ENCODE peak calls at places on chromosomes 11 and 22, in seven cellular contexts. One of them, this sample, is unnamed.

GRCh38 chr11:11148104-11148509 is 204.9 kb downstream of the CSNK2A3 start:
- DNase-seq in coronary artery: peak
- DNase-seq in BJ: peak
- DNase-seq in NB4: peak
- DNase-seq in fibroblast of lung: peak
- DNase-seq in fibroblast of pulmonary artery: peak
- DNase-seq in tibial artery: peak
- DNase-seq in this sample: peak

GRCh38 chr11:12744831-12745502 is 70.7 kb downstream of the TEAD1 start:
- DNase-seq in fibroblast of lung: no peak
- DNase-seq in BJ: no peak
- DNase-seq in tibial artery: no peak
- DNase-seq in NB4: no peak
- DNase-seq in coronary artery: no peak
- DNase-seq in fibroblast of pulmonary artery: no peak
- DNase-seq in this sample: peak

GRCh38 chr11:70727899-70728620 is 329.7 kb downstream of the CTTN start:
- DNase-seq in fibroblast of lung: no peak
- DNase-seq in BJ: no peak
- DNase-seq in coronary artery: no peak
- DNase-seq in NB4: no peak
- DNase-seq in fibroblast of pulmonary artery: no peak
- DNase-seq in tibial artery: no peak
- DNase-seq in this sample: no peak

GRCh38 chr11:28730336-28730735 is 622.1 kb downstream of the METTL15 start:
- DNase-seq in fibroblast of lung: no peak
- DNase-seq in fibroblast of pulmonary artery: no peak
- DNase-seq in BJ: no peak
- DNase-seq in coronary artery: no peak
- DNase-seq in NB4: no peak
- DNase-seq in tibial artery: no peak
- DNase-seq in this sample: no peak

GRCh38 chr11:117823941-117824420 is 563 bp downstream of the FXYD2 start:
- DNase-seq in BJ: no peak
- DNase-seq in coronary artery: peak
- DNase-seq in fibroblast of pulmonary artery: peak
- DNase-seq in NB4: peak
- DNase-seq in tibial artery: peak
- DNase-seq in fibroblast of lung: peak
- DNase-seq in this sample: peak

GRCh38 chr11:65427691-65428577 is 5.3 kb downstream of the NEAT1 start:
- DNase-seq in fibroblast of lung: peak
- DNase-seq in NB4: peak
- DNase-seq in tibial artery: peak
- DNase-seq in BJ: no peak
- DNase-seq in coronary artery: peak
- DNase-seq in fibroblast of pulmonary artery: peak
- DNase-seq in this sample: peak

GRCh38 chr22:45917146-45917545 is 59.8 kb downstream of the WNT7B start:
- DNase-seq in fibroblast of pulmonary artery: no peak
- DNase-seq in NB4: no peak
- DNase-seq in fibroblast of lung: no peak
- DNase-seq in coronary artery: no peak
- DNase-seq in BJ: no peak
- DNase-seq in tibial artery: no peak
- DNase-seq in this sample: no peak

GRCh38 chr22:46374663-46375474 is 39.4 kb downstream of the TRMU start:
- DNase-seq in NB4: no peak
- DNase-seq in fibroblast of lung: no peak
- DNase-seq in coronary artery: no peak
- DNase-seq in fibroblast of pulmonary artery: no peak
- DNase-seq in BJ: no peak
- DNase-seq in tibial artery: no peak
- DNase-seq in this sample: no peak

GRCh38 chr11:76510060-76511047 is 65.5 kb downstream of the EMSY start:
- DNase-seq in coronary artery: no peak
- DNase-seq in fibroblast of pulmonary artery: peak
- DNase-seq in tibial artery: no peak
- DNase-seq in NB4: no peak
- DNase-seq in BJ: peak
- DNase-seq in fibroblast of lung: no peak
- DNase-seq in this sample: peak

GRCh38 chr11:87372068-87372467 is 334.3 kb downstream of the TMEM135 start:
- DNase-seq in BJ: no peak
- DNase-seq in fibroblast of lung: no peak
- DNase-seq in coronary artery: no peak
- DNase-seq in tibial artery: no peak
- DNase-seq in NB4: no peak
- DNase-seq in fibroblast of pulmonary artery: no peak
- DNase-seq in this sample: no peak

GRCh38 chr11:75288846-75289760 is 48.5 kb downstream of the TPBGL start:
- DNase-seq in fibroblast of lung: peak
- DNase-seq in tibial artery: peak
- DNase-seq in NB4: no peak
- DNase-seq in fibroblast of pulmonary artery: no peak
- DNase-seq in BJ: no peak
- DNase-seq in coronary artery: no peak
- DNase-seq in this sample: no peak

GRCh38 chr11:78803995-78804394 is 229.3 kb upstream of the NARS2 start:
- DNase-seq in tibial artery: no peak
- DNase-seq in fibroblast of lung: no peak
- DNase-seq in coronary artery: no peak
- DNase-seq in NB4: no peak
- DNase-seq in BJ: no peak
- DNase-seq in fibroblast of pulmonary artery: no peak
- DNase-seq in this sample: no peak

GRCh38 chr22:37639070-37639760 is at the start of gene SH3BP1:
- DNase-seq in fibroblast of lung: peak
- DNase-seq in fibroblast of pulmonary artery: no peak
- DNase-seq in BJ: no peak
- DNase-seq in coronary artery: no peak
- DNase-seq in tibial artery: no peak
- DNase-seq in NB4: peak
- DNase-seq in this sample: peak

GRCh38 chr11:85569525-85569924 is 57.6 kb downstream of the DLG2 start:
- DNase-seq in fibroblast of lung: no peak
- DNase-seq in coronary artery: no peak
- DNase-seq in tibial artery: no peak
- DNase-seq in NB4: no peak
- DNase-seq in BJ: no peak
- DNase-seq in fibroblast of pulmonary artery: no peak
- DNase-seq in this sample: no peak

GRCh38 chr11:65726660-65727059 is 6.1 kb upstream of the RNASEH2C start:
- DNase-seq in NB4: peak
- DNase-seq in fibroblast of lung: no peak
- DNase-seq in coronary artery: no peak
- DNase-seq in tibial artery: no peak
- DNase-seq in BJ: no peak
- DNase-seq in fibroblast of pulmonary artery: no peak
- DNase-seq in this sample: no peak

GRCh38 chr11:126476256-126476970 is 120.9 kb downstream of the ST3GAL4 start:
- DNase-seq in coronary artery: no peak
- DNase-seq in NB4: no peak
- DNase-seq in BJ: no peak
- DNase-seq in fibroblast of pulmonary artery: no peak
- DNase-seq in fibroblast of lung: no peak
- DNase-seq in tibial artery: no peak
- DNase-seq in this sample: no peak

GRCh38 chr11:126475627-126475991 is 120.1 kb downstream of the ST3GAL4 start:
- DNase-seq in BJ: no peak
- DNase-seq in fibroblast of lung: no peak
- DNase-seq in coronary artery: no peak
- DNase-seq in NB4: no peak
- DNase-seq in tibial artery: no peak
- DNase-seq in fibroblast of pulmonary artery: no peak
- DNase-seq in this sample: peak

GRCh38 chr11:126477526-126478275 is 122.2 kb downstream of the ST3GAL4 start:
- DNase-seq in fibroblast of lung: no peak
- DNase-seq in fibroblast of pulmonary artery: no peak
- DNase-seq in BJ: no peak
- DNase-seq in coronary artery: no peak
- DNase-seq in NB4: peak
- DNase-seq in tibial artery: no peak
- DNase-seq in this sample: no peak

GRCh38 chr11:126478466-126478865 is 123.0 kb downstream of the ST3GAL4 start:
- DNase-seq in fibroblast of lung: no peak
- DNase-seq in NB4: no peak
- DNase-seq in BJ: no peak
- DNase-seq in coronary artery: no peak
- DNase-seq in fibroblast of pulmonary artery: no peak
- DNase-seq in tibial artery: no peak
- DNase-seq in this sample: no peak

DNA sequence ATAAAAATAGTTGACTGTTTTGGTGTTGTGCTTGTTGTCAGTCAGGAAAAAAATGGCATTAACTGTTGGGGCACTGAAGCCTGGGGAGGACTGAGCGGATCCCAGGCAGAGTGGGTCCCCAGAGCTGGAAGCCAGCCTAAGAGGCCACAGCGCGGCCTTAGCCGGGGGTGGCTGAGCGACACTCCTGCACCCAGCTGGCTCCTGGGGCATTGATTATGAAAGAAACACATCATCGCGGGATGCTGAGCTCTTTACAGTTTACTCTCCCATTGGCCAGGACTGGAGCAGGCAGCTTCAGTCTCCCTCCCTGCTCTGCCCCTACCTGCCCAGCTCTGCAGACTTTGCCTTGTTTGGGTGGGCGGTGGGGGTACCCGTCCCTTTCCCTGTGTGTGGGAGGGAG is 121.5 kb downstream of the ST3GAL4 start:
- DNase-seq in BJ: no peak
- DNase-seq in fibroblast of pulmonary artery: no peak
- DNase-seq in tibial artery: no peak
- DNase-seq in fibroblast of lung: no peak
- DNase-seq in coronary artery: no peak
- DNase-seq in NB4: peak
- DNase-seq in this sample: no peak
- TF ChIP-seq CTCF in BJ: no peak
- TF ChIP-seq CTCF in fibroblast of pulmonary artery: no peak
- TF ChIP-seq CTCF in tibial artery: no peak
- TF ChIP-seq CTCF in fibroblast of lung: no peak
- TF ChIP-seq CTCF in coronary artery: no peak
- TF ChIP-seq CTCF in NB4: no peak
- TF ChIP-seq CTCF in this sample: no peak

GRCh38 chr11:25357133-25357532 is 860.3 kb downstream of the LUZP2 start:
- DNase-seq in NB4: no peak
- DNase-seq in fibroblast of lung: no peak
- DNase-seq in tibial artery: no peak
- DNase-seq in fibroblast of pulmonary artery: no peak
- DNase-seq in BJ: no peak
- DNase-seq in coronary artery: no peak
- DNase-seq in this sample: no peak
- H3K4me3 ChIP-seq in NB4: no peak
- H3K4me3 ChIP-seq in fibroblast of lung: no peak
- H3K4me3 ChIP-seq in tibial artery: no peak
- H3K4me3 ChIP-seq in fibroblast of pulmonary artery: no peak
- H3K4me3 ChIP-seq in BJ: no peak
- H3K4me3 ChIP-seq in coronary artery: no peak
- H3K4me3 ChIP-seq in this sample: no peak

DNA sequence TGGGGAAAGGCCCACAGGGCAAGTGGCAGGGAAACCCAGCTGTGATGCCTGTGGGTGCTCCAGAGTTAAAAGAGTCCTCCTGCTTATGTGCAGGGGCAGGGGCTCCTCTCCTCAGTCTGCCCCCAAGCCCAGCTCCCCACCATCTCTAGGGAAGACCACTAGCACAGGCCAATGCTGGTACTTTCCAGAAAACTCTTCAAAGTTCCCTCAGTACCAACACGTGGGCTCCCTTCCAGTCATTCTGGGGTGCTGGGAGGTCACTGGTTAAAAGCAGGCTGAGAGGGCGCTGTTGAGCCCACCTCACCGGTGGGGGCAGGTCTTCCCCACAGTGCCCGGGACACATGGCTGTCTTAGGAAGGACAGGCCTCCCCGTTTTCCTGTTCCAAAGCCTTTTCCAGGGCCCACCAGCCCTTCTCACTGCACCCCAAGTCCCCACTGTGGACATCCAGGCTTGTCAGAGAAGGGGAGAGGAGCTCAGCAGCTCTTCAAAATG is 154.6 kb downstream of the TRIM29 start:
- DNase-seq in fibroblast of pulmonary artery: no peak
- DNase-seq in BJ: no peak
- DNase-seq in NB4: no peak
- DNase-seq in fibroblast of lung: no peak
- DNase-seq in tibial artery: no peak
- DNase-seq in coronary artery: no peak
- DNase-seq in this sample: no peak
- TF ChIP-seq CTCF in fibroblast of pulmonary artery: no peak
- TF ChIP-seq CTCF in BJ: no peak
- TF ChIP-seq CTCF in NB4: peak
- TF ChIP-seq CTCF in fibroblast of lung: no peak
- TF ChIP-seq CTCF in tibial artery: no peak
- TF ChIP-seq CTCF in coronary artery: no peak
- TF ChIP-seq CTCF in this sample: no peak

GRCh38 chr11:120211522-120212258 is 858 bp downstream of the OAF start:
- DNase-seq in tibial artery: no peak
- DNase-seq in coronary artery: no peak
- DNase-seq in fibroblast of pulmonary artery: no peak
- DNase-seq in BJ: no peak
- DNase-seq in NB4: no peak
- DNase-seq in fibroblast of lung: no peak
- DNase-seq in this sample: no peak

GRCh38 chr11:120214581-120214980 is 3.7 kb downstream of the OAF start:
- DNase-seq in NB4: no peak
- DNase-seq in fibroblast of pulmonary artery: no peak
- DNase-seq in BJ: no peak
- DNase-seq in coronary artery: no peak
- DNase-seq in tibial artery: no peak
- DNase-seq in fibroblast of lung: no peak
- DNase-seq in this sample: no peak

GRCh38 chr11:120210651-120211521 is at the start of gene OAF:
- DNase-seq in tibial artery: peak
- DNase-seq in fibroblast of lung: peak
- DNase-seq in fibroblast of pulmonary artery: peak
- DNase-seq in NB4: peak
- DNase-seq in coronary artery: no peak
- DNase-seq in BJ: no peak
- DNase-seq in this sample: peak

GRCh38 chr11:120212259-120212888 is 1.5 kb downstream of the OAF start:
- DNase-seq in fibroblast of pulmonary artery: no peak
- DNase-seq in fibroblast of lung: no peak
- DNase-seq in NB4: peak
- DNase-seq in BJ: no peak
- DNase-seq in coronary artery: no peak
- DNase-seq in tibial artery: no peak
- DNase-seq in this sample: no peak

DNA sequence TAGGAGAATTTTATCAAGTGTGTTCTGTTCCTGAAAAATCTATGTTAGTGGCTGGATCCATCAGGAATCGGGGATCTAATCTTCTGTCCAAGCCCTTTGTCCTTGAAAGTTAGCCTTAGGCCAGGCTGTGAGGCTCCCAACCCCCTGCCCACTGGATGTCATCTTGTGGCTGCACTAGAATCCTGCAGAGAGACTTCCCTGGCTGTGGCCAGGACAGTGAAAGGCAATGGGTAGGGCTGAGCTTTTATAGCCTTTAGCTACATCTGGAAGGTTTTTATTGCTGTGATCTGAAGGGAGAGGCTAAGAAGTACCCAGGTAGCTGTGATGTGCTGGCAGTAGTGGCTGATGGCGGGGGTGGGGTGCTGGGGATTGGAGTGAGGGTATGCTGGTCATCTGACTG is 2.1 kb downstream of the OAF start:
- DNase-seq in tibial artery: no peak
- DNase-seq in BJ: no peak
- DNase-seq in fibroblast of pulmonary artery: no peak
- DNase-seq in fibroblast of lung: no peak
- DNase-seq in coronary artery: no peak
- DNase-seq in NB4: no peak
- DNase-seq in this sample: no peak
- H3K4me3 ChIP-seq in tibial artery: no peak
- H3K4me3 ChIP-seq in BJ: peak
- H3K4me3 ChIP-seq in fibroblast of pulmonary artery: peak
- H3K4me3 ChIP-seq in fibroblast of lung: peak
- H3K4me3 ChIP-seq in coronary artery: peak
- H3K4me3 ChIP-seq in NB4: peak
- H3K4me3 ChIP-seq in this sample: peak

This sample was measured in choroid plexus epithelial cell.